ENCODE peak calls at places on chromosomes 11 and 22, in ten cellular contexts. Q, Y, Z, A, L, P, K, B, W and J are unnamed samples.

GRCh38 chr22:46853191-46853590 is 90.7 kb downstream of the TBC1D22A start:
- DNase-seq in A (no peak), Z (no peak), L (no peak), W (no peak), P (no peak), K (no peak), Q (no peak), Y (no peak), B (no peak), J (no peak)

GRCh38 chr11:72411623-72412532 is 22.5 kb downstream of the CLPB start:
- DNase-seq in Y (no peak), K (no peak), L (peak; percentile 38), Z (no peak), W (no peak), A (peak; percentile 66), Q (no peak), B (no peak), P (no peak), J (peak; percentile 68)

GRCh38 chr11:76512851-76513653 is 68.2 kb downstream of the EMSY start:
- DNase-seq in Y (peak; percentile 69), W (no peak), Z (peak; percentile 18), L (peak; percentile 20), Q (peak; percentile 77), K (no peak), A (no peak), P (peak; percentile 17), B (no peak), J (no peak)

GRCh38 chr11:119371778-119372182 is 9.7 kb downstream of the USP2 start:
- DNase-seq in B (no peak), Z (no peak), W (no peak), Y (no peak), L (no peak), K (no peak), A (no peak), P (no peak), Q (no peak), J (no peak)

GRCh38 chr11:554824-555499 is 5.6 kb downstream of the LMNTD2 start:
- DNase-seq in Q (no peak), B (peak; percentile 80), Z (no peak), W (peak; percentile 81), K (no peak), P (peak; percentile 86), Y (peak; percentile 40), L (peak; percentile 95), A (peak; percentile 94), J (peak; percentile 81)

GRCh38 chr11:91163619-91164451 is 941.0 kb upstream of the CHORDC1 start:
- DNase-seq in B (no peak), Z (no peak), K (no peak), P (no peak), Y (peak; percentile 57), L (no peak), Q (peak; percentile 67), A (no peak), W (no peak), J (no peak)

GRCh38 chr11:62547691-62548281 is 1.2 kb upstream of the AHNAK start:
- DNase-seq in W (no peak), B (peak; percentile 16), Y (no peak), L (peak; percentile 29), A (no peak), P (no peak), Z (no peak), K (no peak), Q (no peak), J (peak; percentile 45)

GRCh38 chr11:66262191-66262590 is 6.2 kb upstream of the RAB1B start:
- DNase-seq in Y (no peak), P (no peak), L (no peak), W (no peak), K (no peak), Z (no peak), Q (no peak), A (no peak), B (no peak), J (no peak)

GRCh38 chr11:15941206-15941770 is 415.1 kb downstream of the SOX6 start:
- DNase-seq in P (no peak), Q (no peak), L (peak; percentile 62), K (no peak), A (peak; percentile 80), Y (peak; percentile 32), W (peak; percentile 72), Z (no peak), B (peak; percentile 32), J (no peak)

GRCh38 chr11:8309862-8310261 is 46.2 kb upstream of the LMO1 start:
- DNase-seq in Y (no peak), K (no peak), W (no peak), P (no peak), B (peak; percentile 23), Q (no peak), A (no peak), L (no peak), Z (no peak), J (peak; percentile 26)

GRCh38 chr11:69588270-69588669 is 52.7 kb upstream of the CCND1 start:
- DNase-seq in B (no peak), Q (peak; percentile 68), A (no peak), Z (peak; percentile 23), K (peak; percentile 66), P (no peak), W (no peak), L (no peak), Y (peak; percentile 65), J (peak; percentile 13)
- TF ChIP-seq CTCF in B (no peak), Q (peak; percentile 62), A (no peak), Z (peak; percentile 45), K (peak; percentile 54), P (no peak), W (no peak), L (no peak), Y (peak; percentile 49), J (no peak)

GRCh38 chr11:27694992-27695391 is 5.3 kb downstream of the BDNF start:
- DNase-seq in Q (peak; percentile 76), W (no peak), B (no peak), P (no peak), Y (peak; percentile 68), Z (no peak), K (no peak), A (no peak), L (peak; percentile 34), J (no peak)
- TF ChIP-seq CTCF in Q (peak; percentile 47), W (peak; percentile 48), B (no peak), P (peak; percentile 40), Y (peak; percentile 49), Z (peak; percentile 51), K (peak; percentile 14), A (peak; percentile 13), L (peak; percentile 69), J (peak; percentile 31)

GRCh38 chr22:38220653-38221386 is 19.0 kb downstream of the MAFF start:
- DNase-seq in Z (no peak), Y (no peak), B (no peak), A (no peak), P (no peak), Q (no peak), W (no peak), K (no peak), L (no peak), J (no peak)

GRCh38 chr22:38221908-38222796 is 20.4 kb downstream of the MAFF start:
- DNase-seq in Q (no peak), W (no peak), P (no peak), K (no peak), Y (no peak), Z (no peak), B (no peak), L (peak; percentile 16), A (no peak), J (no peak)

GRCh38 chr22:38222797-38223119 is 21.0 kb downstream of the MAFF start:
- DNase-seq in A (no peak), K (no peak), Z (no peak), L (no peak), P (no peak), W (no peak), B (no peak), Q (no peak), Y (no peak), J (peak; percentile 61)

GRCh38 chr22:38221407-38221806 is 19.6 kb downstream of the MAFF start:
- DNase-seq in Y (no peak), W (no peak), P (no peak), Q (no peak), A (no peak), K (no peak), B (no peak), L (no peak), Z (no peak), J (no peak)

GRCh38 chr22:38223289-38223960 is 21.6 kb downstream of the MAFF start:
- DNase-seq in Q (no peak), W (no peak), L (no peak), K (no peak), A (no peak), P (no peak), Z (no peak), B (no peak), Y (no peak), J (no peak)
- TF ChIP-seq CTCF in Q (no peak), W (no peak), L (no peak), K (peak; percentile 6), A (no peak), P (no peak), Z (no peak), B (no peak), Y (no peak), J (peak; percentile 30)

GRCh38 chr11:68019486-68019885 is 9.4 kb downstream of the ALDH3B1 start:
- DNase-seq in Z (no peak), K (no peak), L (no peak), Y (no peak), Q (no peak), A (no peak), B (no peak), W (no peak), P (no peak), J (no peak)

GRCh38 chr11:68022531-68022930 is 8.0 kb upstream of the NDUFS8 start:
- DNase-seq in Z (no peak), W (no peak), K (no peak), Y (no peak), B (no peak), A (no peak), L (no peak), P (no peak), Q (no peak), J (no peak)

GRCh38 chr11:68018730-68019190 is 8.6 kb downstream of the ALDH3B1 start:
- DNase-seq in L (no peak), P (no peak), Y (no peak), Q (no peak), W (no peak), Z (no peak), B (no peak), K (no peak), A (no peak), J (no peak)

GRCh38 chr11:68020575-68020974 is 9.9 kb upstream of the NDUFS8 start:
- DNase-seq in K (no peak), A (no peak), B (no peak), Q (no peak), Z (no peak), L (peak; percentile 69), W (no peak), Y (peak; percentile 41), P (no peak), J (peak; percentile 50)

GRCh38 chr11:68021167-68021787 is 9.2 kb upstream of the NDUFS8 start:
- DNase-seq in Y (no peak), A (no peak), Z (no peak), W (no peak), Q (no peak), B (peak; percentile 57), L (peak; percentile 67), K (no peak), P (peak; percentile 59), J (peak; percentile 83)
- TF ChIP-seq CTCF in Y (peak; percentile 32), A (no peak), Z (no peak), W (peak; percentile 16), Q (peak; percentile 20), B (no peak), L (peak; percentile 31), K (peak; percentile 22), P (peak; percentile 59), J (peak; percentile 38)